ENCODE peak calls at places on chromosomes 5 and 9, in nine cellular contexts. W is IMR-90; U is ACHN; T is DMS 273 treated with DMSO at 0.1 percent for 48 hours; K is stimulated activated CD4-positive, alpha-beta T cell treated with anti-CD3 and anti-CD28 coated beads, Interleukin-1b, Interleukin-23, amount 100 ng/mL, for 4 hours; B is AG20443; Z is fibroblast of villous mesenchyme; E is posterior cingulate gyrus; P is ecto neural progenitor cell. O is an unnamed sample.

GRCh38 chr9:122122903-122123632 is 30.0 kb upstream of the TTLL11 start:
- DNase-seq in P (peak), B (peak), T (no peak), W (peak), K (peak), E (peak), Z (peak), U (peak), O (peak)

GRCh38 chr5:132365213-132365612 is 4.3 kb upstream of the SLC22A5 start:
- DNase-seq in Z (peak), E (no peak), U (peak), W (peak), B (no peak), P (no peak), K (no peak), T (no peak), O (no peak)

GRCh38 chr5:171580506-171581265 is 161.2 kb downstream of the FGF18 start:
- DNase-seq in B (peak), E (no peak), K (no peak), P (no peak), T (no peak), W (peak), U (no peak), Z (peak), O (peak)

GRCh38 chr9:136787690-136788400 is 3.3 kb upstream of the TMEM141 start:
- DNase-seq in E (peak), T (no peak), Z (peak), P (peak), U (peak), W (peak), B (peak), K (peak), O (peak)

GRCh38 chr9:137294684-137295312 is 7.3 kb downstream of the NRARP start:
- DNase-seq in K (no peak), P (peak), W (peak), E (no peak), T (no peak), Z (peak), U (no peak), B (peak), O (peak)

GRCh38 chr5:176466245-176466871 is 18.2 kb downstream of the FAF2 start:
- DNase-seq in U (no peak), B (no peak), P (no peak), E (no peak), K (no peak), W (peak), T (no peak), Z (peak), O (no peak)

GRCh38 chr9:120477534-120478001 is 102.4 kb downstream of the CDK5RAP2 start:
- DNase-seq in W (peak), Z (peak), B (peak), U (peak), P (peak), K (no peak), T (peak), E (peak), O (peak)

GRCh38 chr5:55104036-55104767 is 1.8 kb downstream of the GZMA start:
- DNase-seq in T (no peak), P (no peak), K (no peak), B (peak), W (no peak), Z (no peak), U (no peak), E (no peak), O (no peak)

GRCh38 chr5:124655943-124656459 is 90.4 kb downstream of the ZNF608 start:
- DNase-seq in W (peak), K (no peak), T (peak), E (no peak), B (peak), P (no peak), U (peak), Z (peak), O (peak)

GRCh38 chr5:10461904-10462542 is 20.3 kb downstream of the ROPN1L start:
- DNase-seq in T (no peak), E (no peak), W (no peak), U (no peak), P (no peak), B (no peak), Z (no peak), K (no peak), O (no peak)

GRCh38 chr9:137017071-137017470 is 11.0 kb downstream of the ABCA2 start:
- DNase-seq in E (no peak), W (no peak), B (no peak), T (no peak), Z (no peak), U (no peak), K (no peak), P (no peak), O (no peak)

GRCh38 chr5:157870837-157871834 is 12.2 kb upstream of the CLINT1 start:
- DNase-seq in Z (peak), T (no peak), K (no peak), B (peak), U (peak), W (peak), P (no peak), E (no peak), O (no peak)

GRCh38 chr5:178581621-178582020 is 8.6 kb downstream of the COL23A1 start:
- DNase-seq in T (no peak), E (no peak), K (no peak), B (no peak), Z (no peak), U (no peak), W (no peak), P (no peak), O (no peak)

GRCh38 chr9:26833792-26834191 is 58.8 kb downstream of the CAAP1 start:
- DNase-seq in W (no peak), P (peak), B (peak), Z (peak), U (no peak), E (no peak), T (no peak), K (no peak), O (no peak)

O was measured in NCI-H1694 treated with DMSO at 0.1 percent for 48 hours.